ENCODE peak calls at places on chromosomes 11 and 22, in six cellular contexts. Z is T-cell, T is DMS53, A is left cardiac atrium, Y is T-helper 9 cell, B is lung. X is an unnamed sample.

GRCh38 chr11:10906521-10906920 is 48.7 kb upstream of the ZBED5 start:
- DNase-seq in Z (no peak), T (peak; percentile 29), A (no peak), Y (no peak), B (no peak), X (no peak)

GRCh38 chr11:102664001-102664752 is 39.0 kb upstream of the MMP20 start:
- DNase-seq in Z (no peak), T (peak; percentile 23), A (no peak), Y (no peak), B (no peak), X (no peak)

GRCh38 chr22:32037236-32037635 is 5.8 kb upstream of the SLC5A1 start:
- DNase-seq in Z (no peak), T (no peak), A (no peak), Y (no peak), B (no peak), X (no peak)

GRCh38 chr11:70270877-70271634 is 566 bp downstream of the PPFIA1 start:
- DNase-seq in Z (peak; percentile 63), T (peak; percentile 76), A (peak; percentile 50), Y (peak; percentile 48), B (peak; percentile 29), X (no peak)

GRCh38 chr11:115503083-115503885 is 931 bp downstream of the CADM1 start:
- DNase-seq in Z (no peak), T (peak; percentile 75), A (peak; percentile 69), Y (no peak), B (peak; percentile 73), X (peak; percentile 77)

GRCh38 chr11:107707128-107707760 is 4.6 kb downstream of the SLN start:
- DNase-seq in Z (no peak), T (no peak), A (no peak), Y (no peak), B (no peak), X (no peak)

GRCh38 chr22:29302681-29303465 is 3.6 kb upstream of the GAS2L1 start:
- DNase-seq in Z (no peak), T (peak; percentile 43), A (no peak), Y (no peak), B (no peak), X (no peak)

GRCh38 chr11:28757725-28758515 is 649.7 kb downstream of the METTL15 start:
- DNase-seq in Z (no peak), T (no peak), A (no peak), Y (no peak), B (no peak), X (no peak)

GRCh38 chr22:33803371-33803770 is 116.9 kb downstream of the LARGE1 start:
- DNase-seq in Z (no peak), T (no peak), A (no peak), Y (no peak), B (no peak), X (no peak)

GRCh38 chr11:122439911-122440782 is 215.4 kb upstream of the UBASH3B start:
- DNase-seq in Z (no peak), T (peak; percentile 85), A (peak; percentile 65), Y (no peak), B (no peak), X (no peak)

GRCh38 chr11:9002920-9003572 is 755 bp downstream of the NRIP3 start:
- DNase-seq in Z (no peak), T (peak; percentile 49), A (no peak), Y (no peak), B (no peak), X (no peak)

GRCh38 chr11:31810779-31811647 is at the start of gene PAX6:
- DNase-seq in Z (peak; percentile 57), T (peak; percentile 60), A (peak; percentile 40), Y (no peak), B (peak; percentile 43), X (no peak)

GRCh38 chr11:93606721-93607120 is 54.8 kb upstream of the CEP295 start:
- DNase-seq in Z (no peak), T (peak; percentile 11), A (no peak), Y (no peak), B (no peak), X (no peak)

GRCh38 chr22:26339755-26340154 is 89.3 kb upstream of the ASPHD2 start:
- DNase-seq in Z (no peak), T (no peak), A (no peak), Y (no peak), B (no peak), X (no peak)

GRCh38 chr11:75439495-75440120 is 6.6 kb upstream of the KLHL35 start:
- DNase-seq in Z (no peak), T (no peak), A (peak; percentile 12), Y (no peak), B (no peak), X (no peak)

GRCh38 chr11:70517996-70518907 is 119.9 kb downstream of the CTTN start:
- DNase-seq in Z (no peak), T (no peak), A (no peak), Y (no peak), B (no peak), X (no peak)

GRCh38 chr11:121032546-121032945 is 8.6 kb downstream of the TBCEL start:
- DNase-seq in Z (no peak), T (peak; percentile 40), A (no peak), Y (no peak), B (peak; percentile 33), X (no peak)

GRCh38 chr11:76313913-76314740 is 66.8 kb downstream of the THAP12 start:
- DNase-seq in Z (no peak), T (no peak), A (no peak), Y (no peak), B (no peak), X (no peak)

GRCh38 chr22:25110596-25110845 is 89.1 kb upstream of the CRYBB3 start:
- DNase-seq in Z (no peak), T (no peak), A (no peak), Y (no peak), B (no peak), X (no peak)